ENCODE peak calls at places on chromosomes 7 and 10, in nine cellular contexts. One of them, this sample, is unnamed.
A peak's percentile ranks its signal among the peaks of the same experiment; 100 is the strongest.

GRCh38 chr10:60871215-60871614 is 72.8 kb downstream of the RHOBTB1 start:
- DNase-seq in epithelial cell of proximal tubule: no peak
- DNase-seq in coronary artery: no peak
- DNase-seq in CD4-positive, alpha-beta T cell: no peak
- DNase-seq in heart left ventricle: no peak
- DNase-seq in dorsolateral prefrontal cortex: no peak
- DNase-seq in K562: no peak
- DNase-seq in AG10803: no peak
- DNase-seq in progenitor cell of endocrine pancreas: no peak
- DNase-seq in this sample: no peak

GRCh38 chr7:6419310-6419773 is 28.4 kb downstream of the DAGLB start:
- DNase-seq in epithelial cell of proximal tubule: no peak
- DNase-seq in coronary artery: no peak
- DNase-seq in CD4-positive, alpha-beta T cell: no peak
- DNase-seq in heart left ventricle: peak; percentile 70
- DNase-seq in dorsolateral prefrontal cortex: no peak
- DNase-seq in K562: no peak
- DNase-seq in AG10803: no peak
- DNase-seq in progenitor cell of endocrine pancreas: no peak
- DNase-seq in this sample: no peak

GRCh38 chr7:101174322-101174854 is 5.7 kb downstream of the NAT16 start:
- DNase-seq in epithelial cell of proximal tubule: no peak
- DNase-seq in coronary artery: no peak
- DNase-seq in CD4-positive, alpha-beta T cell: no peak
- DNase-seq in heart left ventricle: no peak
- DNase-seq in dorsolateral prefrontal cortex: no peak
- DNase-seq in K562: no peak
- DNase-seq in AG10803: no peak
- DNase-seq in progenitor cell of endocrine pancreas: no peak
- DNase-seq in this sample: no peak

GRCh38 chr10:110758898-110759297 is 112.8 kb upstream of the PDCD4 start:
- DNase-seq in epithelial cell of proximal tubule: no peak
- DNase-seq in coronary artery: no peak
- DNase-seq in CD4-positive, alpha-beta T cell: no peak
- DNase-seq in heart left ventricle: peak; percentile 68
- DNase-seq in dorsolateral prefrontal cortex: no peak
- DNase-seq in K562: no peak
- DNase-seq in AG10803: peak; percentile 44
- DNase-seq in progenitor cell of endocrine pancreas: no peak
- DNase-seq in this sample: no peak

GRCh38 chr7:116293139-116293538 is 82.8 kb downstream of the TES start:
- DNase-seq in epithelial cell of proximal tubule: no peak
- DNase-seq in coronary artery: no peak
- DNase-seq in CD4-positive, alpha-beta T cell: no peak
- DNase-seq in heart left ventricle: no peak
- DNase-seq in dorsolateral prefrontal cortex: no peak
- DNase-seq in K562: no peak
- DNase-seq in AG10803: no peak
- DNase-seq in progenitor cell of endocrine pancreas: no peak
- DNase-seq in this sample: no peak

GRCh38 chr10:61320996-61321395 is 132.2 kb downstream of the TMEM26 start:
- DNase-seq in epithelial cell of proximal tubule: no peak
- DNase-seq in coronary artery: no peak
- DNase-seq in CD4-positive, alpha-beta T cell: no peak
- DNase-seq in heart left ventricle: no peak
- DNase-seq in dorsolateral prefrontal cortex: no peak
- DNase-seq in K562: no peak
- DNase-seq in AG10803: peak; percentile 43
- DNase-seq in progenitor cell of endocrine pancreas: no peak
- DNase-seq in this sample: no peak

GRCh38 chr10:33772370-33773331 is 438.2 kb upstream of the NRP1 start:
- DNase-seq in epithelial cell of proximal tubule: no peak
- DNase-seq in coronary artery: no peak
- DNase-seq in CD4-positive, alpha-beta T cell: no peak
- DNase-seq in heart left ventricle: peak; percentile 32
- DNase-seq in dorsolateral prefrontal cortex: peak; percentile 44
- DNase-seq in K562: no peak
- DNase-seq in AG10803: peak; percentile 3
- DNase-seq in progenitor cell of endocrine pancreas: no peak
- DNase-seq in this sample: no peak

GRCh38 chr10:73999703-74000102 is 1.8 kb downstream of the VCL start:
- DNase-seq in epithelial cell of proximal tubule: no peak
- DNase-seq in coronary artery: no peak
- DNase-seq in CD4-positive, alpha-beta T cell: no peak
- DNase-seq in heart left ventricle: no peak
- DNase-seq in dorsolateral prefrontal cortex: no peak
- DNase-seq in K562: no peak
- DNase-seq in AG10803: peak; percentile 52
- DNase-seq in progenitor cell of endocrine pancreas: no peak
- DNase-seq in this sample: no peak

GRCh38 chr7:17773289-17773626 is 167.0 kb downstream of the SNX13 start:
- DNase-seq in epithelial cell of proximal tubule: peak; percentile 87
- DNase-seq in coronary artery: no peak
- DNase-seq in CD4-positive, alpha-beta T cell: no peak
- DNase-seq in heart left ventricle: peak; percentile 39
- DNase-seq in dorsolateral prefrontal cortex: no peak
- DNase-seq in K562: no peak
- DNase-seq in AG10803: peak; percentile 87
- DNase-seq in progenitor cell of endocrine pancreas: no peak
- DNase-seq in this sample: no peak

GRCh38 chr7:127794135-127794534 is 142.1 kb downstream of the SND1 start:
- DNase-seq in epithelial cell of proximal tubule: no peak
- DNase-seq in coronary artery: no peak
- DNase-seq in CD4-positive, alpha-beta T cell: no peak
- DNase-seq in heart left ventricle: no peak
- DNase-seq in dorsolateral prefrontal cortex: no peak
- DNase-seq in K562: no peak
- DNase-seq in AG10803: no peak
- DNase-seq in progenitor cell of endocrine pancreas: no peak
- DNase-seq in this sample: no peak

GRCh38 chr10:28686835-28687682 is 9.7 kb downstream of the BAMBI start:
- DNase-seq in epithelial cell of proximal tubule: no peak
- DNase-seq in coronary artery: no peak
- DNase-seq in CD4-positive, alpha-beta T cell: no peak
- DNase-seq in heart left ventricle: no peak
- DNase-seq in dorsolateral prefrontal cortex: no peak
- DNase-seq in K562: no peak
- DNase-seq in AG10803: no peak
- DNase-seq in progenitor cell of endocrine pancreas: no peak
- DNase-seq in this sample: no peak

GRCh38 chr10:33955676-33956075 is 621.2 kb upstream of the NRP1 start:
- DNase-seq in epithelial cell of proximal tubule: no peak
- DNase-seq in coronary artery: no peak
- DNase-seq in CD4-positive, alpha-beta T cell: no peak
- DNase-seq in heart left ventricle: no peak
- DNase-seq in dorsolateral prefrontal cortex: no peak
- DNase-seq in K562: no peak
- DNase-seq in AG10803: no peak
- DNase-seq in progenitor cell of endocrine pancreas: no peak
- DNase-seq in this sample: no peak

GRCh38 chr10:132482090-132482489 is 55.5 kb upstream of the INPP5A start:
- DNase-seq in epithelial cell of proximal tubule: no peak
- DNase-seq in coronary artery: no peak
- DNase-seq in CD4-positive, alpha-beta T cell: no peak
- DNase-seq in heart left ventricle: no peak
- DNase-seq in dorsolateral prefrontal cortex: peak; percentile 15
- DNase-seq in K562: no peak
- DNase-seq in AG10803: peak; percentile 85
- DNase-seq in progenitor cell of endocrine pancreas: no peak
- DNase-seq in this sample: no peak

GRCh38 chr10:98013122-98013521 is 17.3 kb downstream of the CRTAC1 start:
- DNase-seq in epithelial cell of proximal tubule: no peak
- DNase-seq in coronary artery: no peak
- DNase-seq in CD4-positive, alpha-beta T cell: no peak
- DNase-seq in heart left ventricle: no peak
- DNase-seq in dorsolateral prefrontal cortex: no peak
- DNase-seq in K562: no peak
- DNase-seq in AG10803: no peak
- DNase-seq in progenitor cell of endocrine pancreas: no peak
- DNase-seq in this sample: no peak
- TF ChIP-seq CTCF in epithelial cell of proximal tubule: no peak
- TF ChIP-seq CTCF in coronary artery: no peak
- TF ChIP-seq CTCF in CD4-positive, alpha-beta T cell: no peak
- TF ChIP-seq CTCF in heart left ventricle: no peak
- TF ChIP-seq CTCF in dorsolateral prefrontal cortex: no peak
- TF ChIP-seq CTCF in K562: no peak
- TF ChIP-seq CTCF in AG10803: no peak
- TF ChIP-seq CTCF in progenitor cell of endocrine pancreas: peak; percentile 23
- TF ChIP-seq CTCF in this sample: no peak

DNA sequence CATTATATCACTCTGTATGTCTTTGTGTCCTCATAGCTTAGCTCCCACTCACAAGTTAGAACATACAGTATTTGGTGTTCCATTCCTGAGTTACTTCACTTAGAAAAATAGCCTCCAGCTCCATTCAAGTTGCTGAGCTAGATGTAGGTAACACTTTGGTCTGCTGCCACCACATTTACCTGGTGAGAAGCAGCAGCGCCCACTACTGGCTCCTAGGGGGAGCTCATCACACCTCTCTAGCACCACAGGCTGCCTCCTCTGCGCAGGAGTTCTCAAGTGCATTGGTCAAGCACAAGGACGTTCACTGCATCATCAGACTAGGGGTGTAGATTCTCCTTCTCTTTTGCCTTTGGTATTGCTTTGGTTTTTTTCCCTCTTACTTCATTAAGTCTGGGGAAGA is 530.9 kb upstream of the AUTS2 start:
- DNase-seq in epithelial cell of proximal tubule: no peak
- DNase-seq in coronary artery: no peak
- DNase-seq in CD4-positive, alpha-beta T cell: no peak
- DNase-seq in heart left ventricle: no peak
- DNase-seq in dorsolateral prefrontal cortex: no peak
- DNase-seq in K562: peak; percentile 19
- DNase-seq in AG10803: peak; percentile 9
- DNase-seq in progenitor cell of endocrine pancreas: no peak
- DNase-seq in this sample: no peak
- TF ChIP-seq CTCF in epithelial cell of proximal tubule: peak; percentile 32
- TF ChIP-seq CTCF in coronary artery: no peak
- TF ChIP-seq CTCF in CD4-positive, alpha-beta T cell: no peak
- TF ChIP-seq CTCF in heart left ventricle: peak; percentile 13
- TF ChIP-seq CTCF in dorsolateral prefrontal cortex: no peak
- TF ChIP-seq CTCF in K562: peak; percentile 52
- TF ChIP-seq CTCF in AG10803: peak; percentile 19
- TF ChIP-seq CTCF in progenitor cell of endocrine pancreas: peak; percentile 65
- TF ChIP-seq CTCF in this sample: no peak

DNA sequence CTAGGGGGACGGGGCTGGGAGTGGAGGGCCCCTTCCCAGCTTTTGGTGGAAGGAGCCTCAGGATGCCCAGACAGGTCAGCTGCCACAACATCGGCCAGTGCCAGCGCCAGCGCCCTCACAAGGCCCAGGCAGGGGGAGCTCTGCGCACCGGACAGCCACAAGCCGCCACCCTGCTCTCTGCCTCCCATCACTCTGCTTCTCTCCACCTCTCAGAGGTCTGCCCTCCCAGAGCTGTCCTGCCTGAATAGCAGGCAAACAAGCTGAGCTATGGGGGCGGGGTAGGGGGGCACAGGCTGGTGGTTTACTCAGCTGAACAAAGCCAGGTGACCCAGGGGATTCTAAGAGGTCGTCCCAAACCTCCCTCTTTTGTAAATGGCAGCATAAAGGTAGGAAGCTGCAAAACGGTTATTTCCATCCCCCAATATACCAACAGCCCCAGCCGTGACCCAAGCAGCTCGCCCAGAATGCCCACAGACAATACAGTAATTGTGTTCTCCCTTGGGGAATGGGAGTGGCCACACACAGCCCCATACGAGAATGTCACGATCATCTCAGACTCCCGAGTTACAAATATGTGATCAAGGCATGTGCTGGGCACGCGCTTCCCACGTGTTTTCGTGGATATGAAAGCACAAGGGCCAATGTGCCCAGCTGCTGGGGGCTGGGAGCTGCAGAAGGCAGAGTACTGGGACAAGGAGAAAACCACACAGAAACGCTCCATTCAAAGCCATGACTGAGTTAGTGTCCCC is 19.7 kb downstream of the FAM53B start:
- DNase-seq in epithelial cell of proximal tubule: no peak
- DNase-seq in coronary artery: peak; percentile 71
- DNase-seq in CD4-positive, alpha-beta T cell: no peak
- DNase-seq in heart left ventricle: peak; percentile 46
- DNase-seq in dorsolateral prefrontal cortex: peak; percentile 89
- DNase-seq in K562: no peak
- DNase-seq in AG10803: peak; percentile 37
- DNase-seq in progenitor cell of endocrine pancreas: no peak
- DNase-seq in this sample: no peak
- TF ChIP-seq CTCF in epithelial cell of proximal tubule: no peak
- TF ChIP-seq CTCF in coronary artery: no peak
- TF ChIP-seq CTCF in CD4-positive, alpha-beta T cell: no peak
- TF ChIP-seq CTCF in heart left ventricle: no peak
- TF ChIP-seq CTCF in dorsolateral prefrontal cortex: no peak
- TF ChIP-seq CTCF in K562: no peak
- TF ChIP-seq CTCF in AG10803: no peak
- TF ChIP-seq CTCF in progenitor cell of endocrine pancreas: no peak
- TF ChIP-seq CTCF in this sample: no peak

GRCh38 chr10:21495002-21495685 is 30.3 kb downstream of the SKIDA1 start:
- DNase-seq in epithelial cell of proximal tubule: no peak
- DNase-seq in coronary artery: no peak
- DNase-seq in CD4-positive, alpha-beta T cell: no peak
- DNase-seq in heart left ventricle: no peak
- DNase-seq in dorsolateral prefrontal cortex: peak; percentile 49
- DNase-seq in K562: no peak
- DNase-seq in AG10803: no peak
- DNase-seq in progenitor cell of endocrine pancreas: no peak
- DNase-seq in this sample: no peak
- TF ChIP-seq CTCF in epithelial cell of proximal tubule: peak; percentile 16
- TF ChIP-seq CTCF in coronary artery: no peak
- TF ChIP-seq CTCF in CD4-positive, alpha-beta T cell: no peak
- TF ChIP-seq CTCF in heart left ventricle: no peak
- TF ChIP-seq CTCF in dorsolateral prefrontal cortex: no peak
- TF ChIP-seq CTCF in K562: no peak
- TF ChIP-seq CTCF in AG10803: no peak
- TF ChIP-seq CTCF in progenitor cell of endocrine pancreas: no peak
- TF ChIP-seq CTCF in this sample: no peak

DNA sequence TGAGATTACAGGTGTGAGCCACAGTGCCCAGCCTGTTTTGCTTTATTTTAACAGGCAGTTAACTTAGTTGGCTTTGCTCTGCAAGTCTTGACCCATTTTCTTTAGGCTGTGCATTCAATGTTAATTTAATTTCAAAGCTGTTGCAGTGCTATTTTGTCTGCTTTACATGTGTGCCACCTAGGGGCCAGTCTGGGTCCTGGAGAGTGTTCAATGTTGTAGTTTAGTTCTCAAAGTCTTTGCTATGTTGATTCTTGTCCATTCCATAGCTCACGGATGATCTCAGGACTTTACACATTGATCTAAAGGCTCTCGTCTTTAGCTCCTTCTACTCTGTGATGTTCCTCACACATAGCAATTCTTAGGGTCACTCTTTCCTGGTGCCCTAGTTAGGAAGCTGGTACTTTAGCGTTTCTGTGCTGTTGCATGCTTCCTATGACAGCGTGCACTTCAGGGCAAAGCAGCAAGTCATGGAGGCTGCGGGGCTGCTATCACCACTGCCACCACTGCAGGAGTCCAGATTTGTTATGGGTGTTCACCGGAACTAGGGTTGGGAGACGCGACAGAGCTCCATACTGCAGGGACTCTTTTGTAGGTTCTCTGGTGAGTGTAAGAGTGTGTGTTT is 16.4 kb upstream of the ABCA13 start:
- DNase-seq in epithelial cell of proximal tubule: peak; percentile 2
- DNase-seq in coronary artery: no peak
- DNase-seq in CD4-positive, alpha-beta T cell: peak; percentile 4
- DNase-seq in heart left ventricle: no peak
- DNase-seq in dorsolateral prefrontal cortex: no peak
- DNase-seq in K562: no peak
- DNase-seq in AG10803: peak; percentile 62
- DNase-seq in progenitor cell of endocrine pancreas: peak; percentile 24
- DNase-seq in this sample: no peak
- TF ChIP-seq CTCF in epithelial cell of proximal tubule: peak; percentile 93
- TF ChIP-seq CTCF in coronary artery: no peak
- TF ChIP-seq CTCF in CD4-positive, alpha-beta T cell: peak; percentile 37
- TF ChIP-seq CTCF in heart left ventricle: peak; percentile 29
- TF ChIP-seq CTCF in dorsolateral prefrontal cortex: no peak
- TF ChIP-seq CTCF in K562: peak; percentile 54
- TF ChIP-seq CTCF in AG10803: peak; percentile 92
- TF ChIP-seq CTCF in progenitor cell of endocrine pancreas: peak; percentile 77
- TF ChIP-seq CTCF in this sample: no peak

GRCh38 chr7:40447345-40447744 is 312.5 kb downstream of the SUGCT start:
- DNase-seq in epithelial cell of proximal tubule: no peak
- DNase-seq in coronary artery: no peak
- DNase-seq in CD4-positive, alpha-beta T cell: no peak
- DNase-seq in heart left ventricle: no peak
- DNase-seq in dorsolateral prefrontal cortex: no peak
- DNase-seq in K562: no peak
- DNase-seq in AG10803: no peak
- DNase-seq in progenitor cell of endocrine pancreas: no peak
- DNase-seq in this sample: no peak
- TF ChIP-seq CTCF in epithelial cell of proximal tubule: peak; percentile 7
- TF ChIP-seq CTCF in coronary artery: no peak
- TF ChIP-seq CTCF in CD4-positive, alpha-beta T cell: no peak
- TF ChIP-seq CTCF in heart left ventricle: no peak
- TF ChIP-seq CTCF in dorsolateral prefrontal cortex: no peak
- TF ChIP-seq CTCF in K562: peak; percentile 33
- TF ChIP-seq CTCF in AG10803: no peak
- TF ChIP-seq CTCF in progenitor cell of endocrine pancreas: no peak
- TF ChIP-seq CTCF in this sample: no peak